ENCODE peak calls at places on chromosomes 13 and 19, in four cellular contexts. One of them, this sample, is unnamed. For H3K9me3, the result is how much of the 10 kb centered on the place peaks cover.

GRCh38 chr19:50779504-50780457 is 9.5 kb downstream of the GPR32 start:
- DNase-seq in testis: no peak
- DNase-seq in A549: no peak
- DNase-seq in transverse colon: no peak
- DNase-seq in this sample: no peak

GRCh38 chr19:17255150-17255621 is 9.4 kb downstream of the USHBP1 start:
- DNase-seq in testis: no peak
- DNase-seq in transverse colon: no peak
- DNase-seq in A549: no peak
- DNase-seq in this sample: no peak

GRCh38 chr19:6092329-6093286 is 17.7 kb downstream of the RFX2 start:
- DNase-seq in transverse colon: peak
- DNase-seq in testis: peak
- DNase-seq in A549: peak
- DNase-seq in this sample: peak

GRCh38 chr19:46225558-46226004 is 4.0 kb upstream of the IGFL1 start:
- DNase-seq in testis: no peak
- DNase-seq in transverse colon: no peak
- DNase-seq in A549: no peak
- DNase-seq in this sample: peak

GRCh38 chr13:28370448-28370847 is 124.5 kb downstream of the FLT1 start:
- DNase-seq in A549: no peak
- DNase-seq in transverse colon: no peak
- DNase-seq in testis: no peak
- DNase-seq in this sample: no peak

GRCh38 chr19:38878575-38879399 is 712 bp upstream of the RINL start:
- DNase-seq in testis: no peak
- DNase-seq in A549: no peak
- DNase-seq in transverse colon: no peak
- DNase-seq in this sample: no peak

GRCh38 chr13:94641432-94641941 is 39.8 kb downstream of the GPR180 start:
- DNase-seq in transverse colon: no peak
- DNase-seq in A549: peak
- DNase-seq in testis: no peak
- DNase-seq in this sample: no peak

GRCh38 chr13:97116754-97117153 is 105.4 kb upstream of the MBNL2 start:
- DNase-seq in A549: no peak
- DNase-seq in testis: no peak
- DNase-seq in transverse colon: no peak
- DNase-seq in this sample: peak

GRCh38 chr19:31294189-31294588 is 55.0 kb downstream of the TSHZ3 start:
- DNase-seq in testis: no peak
- DNase-seq in transverse colon: no peak
- DNase-seq in A549: no peak
- DNase-seq in this sample: no peak

GRCh38 chr19:53936035-53936434 is 26.7 kb upstream of the CACNG8 start:
- DNase-seq in testis: no peak
- DNase-seq in A549: no peak
- DNase-seq in transverse colon: no peak
- DNase-seq in this sample: no peak

GRCh38 chr13:76991432-76991795 is 467 bp upstream of the CLN5 start:
- DNase-seq in testis: peak
- DNase-seq in A549: no peak
- DNase-seq in transverse colon: peak
- DNase-seq in this sample: no peak

GRCh38 chr13:33108620-33109019 is 92.4 kb downstream of the KL start:
- DNase-seq in testis: no peak
- DNase-seq in transverse colon: no peak
- DNase-seq in A549: no peak
- DNase-seq in this sample: peak

GRCh38 chr19:39544201-39544903 is 4.4 kb upstream of the EID2 start:
- DNase-seq in transverse colon: no peak
- DNase-seq in testis: no peak
- DNase-seq in A549: no peak
- DNase-seq in this sample: no peak

GRCh38 chr19:39052243-39052746 is 19.9 kb upstream of the FBXO27 start:
- DNase-seq in A549: peak
- DNase-seq in testis: peak
- DNase-seq in transverse colon: peak
- DNase-seq in this sample: peak

GRCh38 chr13:39484506-39485313 is 118.3 kb downstream of the LHFPL6 start:
- DNase-seq in A549: no peak
- DNase-seq in testis: no peak
- DNase-seq in transverse colon: no peak
- DNase-seq in this sample: peak

GRCh38 chr13:46575843-46576242 is 22.9 kb downstream of the LRCH1 start:
- DNase-seq in testis: no peak
- DNase-seq in A549: peak
- DNase-seq in transverse colon: no peak
- DNase-seq in this sample: peak

GRCh38 chr19:47430041-47430802 is 10.9 kb upstream of the MEIS3 start:
- DNase-seq in transverse colon: peak
- DNase-seq in testis: peak
- DNase-seq in A549: no peak
- DNase-seq in this sample: peak

GRCh38 chr19:9836021-9836420 is 903 bp downstream of the PIN1 start:
- DNase-seq in testis: peak
- DNase-seq in A549: no peak
- DNase-seq in transverse colon: no peak
- DNase-seq in this sample: peak

GRCh38 chr13:48412881-48413351 is at the start of gene LPAR6:
- DNase-seq in A549: peak
- DNase-seq in transverse colon: no peak
- DNase-seq in testis: no peak
- DNase-seq in this sample: peak

DNA sequence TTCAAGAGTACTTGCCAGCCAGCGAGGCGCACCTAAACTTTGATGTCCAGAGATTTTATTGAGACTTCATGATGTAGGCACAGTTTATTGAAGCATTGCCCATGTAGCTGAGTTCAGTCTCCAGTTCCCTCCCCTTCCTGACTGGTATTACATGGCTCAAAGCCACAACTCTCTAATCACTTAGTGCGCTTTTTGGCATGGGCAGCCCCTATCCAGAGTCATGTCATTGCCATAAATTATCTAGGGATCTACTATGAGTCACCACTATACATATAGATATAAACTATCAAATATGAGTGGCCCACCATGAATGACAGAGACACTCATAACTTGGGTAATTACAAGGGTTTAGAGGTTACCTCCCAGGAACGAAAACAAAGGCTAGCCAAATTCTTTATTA is 7.7 kb downstream of the ZNF614 start:
- DNase-seq in testis: no peak
- DNase-seq in A549: no peak
- DNase-seq in transverse colon: no peak
- DNase-seq in this sample: no peak
- H3K9me3 ChIP-seq in testis: under half
- H3K9me3 ChIP-seq in A549: half or more
- H3K9me3 ChIP-seq in transverse colon: half or more
- H3K9me3 ChIP-seq in this sample: under half

GRCh38 chr19:3029070-3029923 is at the start of gene TLE2:
- DNase-seq in testis: no peak
- DNase-seq in transverse colon: no peak
- DNase-seq in A549: no peak
- DNase-seq in this sample: peak
- H3K27ac ChIP-seq in testis: peak
- H3K27ac ChIP-seq in transverse colon: peak
- H3K27ac ChIP-seq in A549: peak
- H3K27ac ChIP-seq in this sample: no peak

GRCh38 chr19:56612737-56613136 is 17.6 kb downstream of the ZNF71 start:
- DNase-seq in transverse colon: no peak
- DNase-seq in A549: no peak
- DNase-seq in testis: no peak
- DNase-seq in this sample: no peak
- H3K9me3 ChIP-seq in transverse colon: under half
- H3K9me3 ChIP-seq in A549: half or more
- H3K9me3 ChIP-seq in testis: under half
- H3K9me3 ChIP-seq in this sample: under half

GRCh38 chr13:80037505-80037888 is 303.4 kb downstream of the SPRY2 start:
- DNase-seq in A549: peak
- DNase-seq in transverse colon: no peak
- DNase-seq in testis: no peak
- DNase-seq in this sample: peak

GRCh38 chr13:80035096-80035495 is 305.8 kb downstream of the SPRY2 start:
- DNase-seq in transverse colon: no peak
- DNase-seq in testis: no peak
- DNase-seq in A549: no peak
- DNase-seq in this sample: no peak

GRCh38 chr13:80038371-80038770 is 302.6 kb downstream of the SPRY2 start:
- DNase-seq in A549: no peak
- DNase-seq in testis: no peak
- DNase-seq in transverse colon: no peak
- DNase-seq in this sample: no peak

GRCh38 chr13:80039000-80039399 is 301.9 kb downstream of the SPRY2 start:
- DNase-seq in testis: no peak
- DNase-seq in A549: no peak
- DNase-seq in transverse colon: no peak
- DNase-seq in this sample: no peak

DNA sequence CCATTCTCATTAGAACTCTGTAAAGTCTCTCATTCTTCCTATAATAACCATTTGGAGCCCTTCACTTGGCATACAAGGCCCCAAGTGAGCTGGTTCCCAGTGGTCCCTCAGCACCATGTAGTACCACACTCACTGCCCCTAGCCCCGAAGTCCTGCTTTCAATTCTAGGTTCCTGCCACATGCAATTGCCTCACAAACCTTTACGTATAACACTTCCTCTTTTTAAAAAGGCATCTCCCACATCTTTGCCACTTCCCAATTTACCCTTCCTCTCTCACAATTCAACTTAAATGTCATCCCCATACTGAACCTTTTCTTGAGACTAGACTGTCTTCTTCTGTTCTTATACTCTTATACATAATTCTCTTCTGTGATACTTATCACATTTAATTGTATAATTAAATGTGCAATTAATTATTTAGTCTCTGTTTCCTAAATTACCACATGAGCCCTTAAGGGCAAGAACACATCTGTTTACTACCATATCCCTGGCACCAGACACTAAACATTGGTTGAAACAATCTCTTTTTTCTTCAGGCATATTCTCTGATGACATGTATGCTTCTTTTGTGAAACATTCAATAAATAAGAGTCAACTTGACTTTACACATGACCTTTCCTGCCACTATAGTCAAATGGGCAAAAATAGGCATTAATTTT is 304.0 kb downstream of the SPRY2 start:
- DNase-seq in A549: no peak
- DNase-seq in transverse colon: no peak
- DNase-seq in testis: no peak
- DNase-seq in this sample: no peak
- H3K27ac ChIP-seq in A549: no peak
- H3K27ac ChIP-seq in transverse colon: no peak
- H3K27ac ChIP-seq in testis: no peak
- H3K27ac ChIP-seq in this sample: no peak

DNA sequence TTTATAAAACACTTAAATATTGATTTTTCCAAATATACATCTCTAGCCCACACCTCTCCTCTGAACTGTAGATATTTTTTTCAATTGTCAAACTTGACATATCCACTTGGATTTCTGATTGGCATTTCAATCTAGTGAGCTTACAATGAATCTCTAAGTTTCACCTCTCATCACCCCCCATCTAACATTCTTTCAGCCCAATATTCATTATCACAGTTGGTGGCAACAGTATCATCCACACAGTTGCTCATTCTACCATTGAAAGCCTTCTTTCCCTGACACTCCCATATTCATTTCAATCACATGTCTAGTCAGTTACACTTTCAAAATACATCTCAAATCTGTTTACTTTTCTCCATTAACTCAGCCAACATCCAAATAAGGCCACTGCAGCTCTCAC is 385.2 kb downstream of the PCDH20 start:
- DNase-seq in transverse colon: no peak
- DNase-seq in A549: no peak
- DNase-seq in testis: no peak
- DNase-seq in this sample: no peak
- H3K9me3 ChIP-seq in transverse colon: under half
- H3K9me3 ChIP-seq in A549: under half
- H3K9me3 ChIP-seq in testis: under half
- H3K9me3 ChIP-seq in this sample: under half

GRCh38 chr13:114341003-114341777 is 26.9 kb downstream of the CHAMP1 start:
- DNase-seq in testis: no peak
- DNase-seq in A549: no peak
- DNase-seq in transverse colon: no peak
- DNase-seq in this sample: no peak
- H3K27ac ChIP-seq in testis: no peak
- H3K27ac ChIP-seq in A549: no peak
- H3K27ac ChIP-seq in transverse colon: no peak
- H3K27ac ChIP-seq in this sample: no peak

DNA sequence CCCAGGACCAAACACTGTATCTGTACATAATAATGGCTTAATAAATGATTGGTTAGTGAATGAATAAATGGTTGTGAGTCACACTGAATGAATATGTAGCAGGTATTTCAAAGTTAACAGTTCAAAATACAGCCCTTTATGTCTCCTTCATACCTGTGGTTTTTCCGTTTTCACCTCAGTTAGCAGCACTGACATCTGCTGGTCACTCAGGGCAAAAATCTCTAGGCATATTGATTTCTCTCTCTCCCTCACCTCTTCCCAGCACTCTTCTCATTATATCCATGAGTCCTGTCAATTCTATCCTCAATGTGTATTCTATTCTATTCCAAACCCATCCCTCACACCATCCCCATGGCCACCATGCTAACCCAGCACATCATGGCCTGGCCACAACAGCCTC is 76.2 kb downstream of the PEG3 start:
- DNase-seq in transverse colon: no peak
- DNase-seq in A549: no peak
- DNase-seq in testis: no peak
- DNase-seq in this sample: no peak
- H3K9me3 ChIP-seq in transverse colon: under half
- H3K9me3 ChIP-seq in A549: half or more
- H3K9me3 ChIP-seq in testis: under half
- H3K9me3 ChIP-seq in this sample: under half

GRCh38 chr13:23570099-23570926 is at the start of gene TNFRSF19:
- DNase-seq in transverse colon: no peak
- DNase-seq in A549: no peak
- DNase-seq in testis: peak
- DNase-seq in this sample: peak
- H3K27ac ChIP-seq in transverse colon: no peak
- H3K27ac ChIP-seq in A549: no peak
- H3K27ac ChIP-seq in testis: no peak
- H3K27ac ChIP-seq in this sample: peak

GRCh38 chr19:21430674-21431073 is 33.7 kb downstream of the ZNF493 start:
- DNase-seq in A549: no peak
- DNase-seq in transverse colon: no peak
- DNase-seq in testis: no peak
- DNase-seq in this sample: no peak
- H3K9me3 ChIP-seq in A549: under half
- H3K9me3 ChIP-seq in transverse colon: half or more
- H3K9me3 ChIP-seq in testis: under half
- H3K9me3 ChIP-seq in this sample: under half

This sample was measured in cardiac muscle cell.